ENCODE peak calls at places on chromosome 22, in ten cellular contexts. One of them, this sample, is unnamed.

GRCh38 chr22:50348058-50348457 is 4.9 kb downstream of the PPP6R2 start:
- DNase-seq in neural progenitor cell: no peak
- DNase-seq in CD8-positive, alpha-beta memory T cell: no peak
- DNase-seq in Peyer's patch: no peak
- DNase-seq in kidney: peak; percentile 1
- DNase-seq in CD4-positive, alpha-beta memory T cell: peak; percentile 11
- DNase-seq in A549: no peak
- DNase-seq in fibroblast of lung: no peak
- DNase-seq in H1: no peak
- DNase-seq in heart left ventricle: no peak
- DNase-seq in this sample: no peak

GRCh38 chr22:29352778-29353177 is 35.6 kb downstream of the AP1B1 start:
- DNase-seq in neural progenitor cell: no peak
- DNase-seq in CD8-positive, alpha-beta memory T cell: no peak
- DNase-seq in Peyer's patch: no peak
- DNase-seq in kidney: no peak
- DNase-seq in CD4-positive, alpha-beta memory T cell: no peak
- DNase-seq in A549: no peak
- DNase-seq in fibroblast of lung: no peak
- DNase-seq in H1: no peak
- DNase-seq in heart left ventricle: peak; percentile 14
- DNase-seq in this sample: no peak

GRCh38 chr22:39396156-39396796 is 3.3 kb upstream of the TAB1 start:
- DNase-seq in neural progenitor cell: no peak
- DNase-seq in CD8-positive, alpha-beta memory T cell: no peak
- DNase-seq in Peyer's patch: no peak
- DNase-seq in kidney: peak; percentile 54
- DNase-seq in CD4-positive, alpha-beta memory T cell: no peak
- DNase-seq in A549: no peak
- DNase-seq in fibroblast of lung: peak; percentile 12
- DNase-seq in H1: no peak
- DNase-seq in heart left ventricle: no peak
- DNase-seq in this sample: no peak

GRCh38 chr22:23058063-23058462 is 12.3 kb upstream of the GNAZ start:
- DNase-seq in neural progenitor cell: no peak
- DNase-seq in CD8-positive, alpha-beta memory T cell: no peak
- DNase-seq in Peyer's patch: peak; percentile 22
- DNase-seq in kidney: no peak
- DNase-seq in CD4-positive, alpha-beta memory T cell: no peak
- DNase-seq in A549: no peak
- DNase-seq in fibroblast of lung: no peak
- DNase-seq in H1: peak; percentile 41
- DNase-seq in heart left ventricle: no peak
- DNase-seq in this sample: no peak

GRCh38 chr22:35538801-35539321 is 1.8 kb upstream of the RASD2 start:
- DNase-seq in neural progenitor cell: peak; percentile 55
- DNase-seq in CD8-positive, alpha-beta memory T cell: no peak
- DNase-seq in Peyer's patch: peak; percentile 59
- DNase-seq in kidney: no peak
- DNase-seq in CD4-positive, alpha-beta memory T cell: no peak
- DNase-seq in A549: peak; percentile 44
- DNase-seq in fibroblast of lung: no peak
- DNase-seq in H1: peak; percentile 87
- DNase-seq in heart left ventricle: no peak
- DNase-seq in this sample: no peak

GRCh38 chr22:29482726-29483125 is 2.7 kb downstream of the NEFH start:
- DNase-seq in neural progenitor cell: no peak
- DNase-seq in CD8-positive, alpha-beta memory T cell: no peak
- DNase-seq in Peyer's patch: no peak
- DNase-seq in kidney: no peak
- DNase-seq in CD4-positive, alpha-beta memory T cell: no peak
- DNase-seq in A549: no peak
- DNase-seq in fibroblast of lung: no peak
- DNase-seq in H1: no peak
- DNase-seq in heart left ventricle: no peak
- DNase-seq in this sample: no peak

GRCh38 chr22:23838686-23839468 is at the start of gene DERL3:
- DNase-seq in neural progenitor cell: peak; percentile 99
- DNase-seq in CD8-positive, alpha-beta memory T cell: peak; percentile 92
- DNase-seq in Peyer's patch: peak; percentile 100
- DNase-seq in kidney: peak; percentile 99
- DNase-seq in CD4-positive, alpha-beta memory T cell: peak; percentile 96
- DNase-seq in A549: peak; percentile 91
- DNase-seq in fibroblast of lung: peak; percentile 98
- DNase-seq in H1: peak; percentile 99
- DNase-seq in heart left ventricle: peak; percentile 99
- DNase-seq in this sample: peak; percentile 95

GRCh38 chr22:19350476-19350859 is 58.9 kb upstream of the CLTCL1 start:
- DNase-seq in neural progenitor cell: no peak
- DNase-seq in CD8-positive, alpha-beta memory T cell: no peak
- DNase-seq in Peyer's patch: no peak
- DNase-seq in kidney: no peak
- DNase-seq in CD4-positive, alpha-beta memory T cell: no peak
- DNase-seq in A549: no peak
- DNase-seq in fibroblast of lung: no peak
- DNase-seq in H1: no peak
- DNase-seq in heart left ventricle: no peak
- DNase-seq in this sample: no peak

GRCh38 chr22:19430890-19431541 is 517 bp downstream of the HIRA start:
- DNase-seq in neural progenitor cell: peak; percentile 72
- DNase-seq in CD8-positive, alpha-beta memory T cell: peak; percentile 11
- DNase-seq in Peyer's patch: peak; percentile 81
- DNase-seq in kidney: peak; percentile 85
- DNase-seq in CD4-positive, alpha-beta memory T cell: peak; percentile 42
- DNase-seq in A549: peak; percentile 26
- DNase-seq in fibroblast of lung: peak; percentile 37
- DNase-seq in H1: peak; percentile 67
- DNase-seq in heart left ventricle: peak; percentile 51
- DNase-seq in this sample: peak; percentile 42

GRCh38 chr22:17074648-17075002 is 10.2 kb upstream of the IL17RA start:
- DNase-seq in neural progenitor cell: no peak
- DNase-seq in CD8-positive, alpha-beta memory T cell: no peak
- DNase-seq in Peyer's patch: no peak
- DNase-seq in kidney: no peak
- DNase-seq in CD4-positive, alpha-beta memory T cell: no peak
- DNase-seq in A549: no peak
- DNase-seq in fibroblast of lung: peak; percentile 36
- DNase-seq in H1: no peak
- DNase-seq in heart left ventricle: no peak
- DNase-seq in this sample: no peak

DNA sequence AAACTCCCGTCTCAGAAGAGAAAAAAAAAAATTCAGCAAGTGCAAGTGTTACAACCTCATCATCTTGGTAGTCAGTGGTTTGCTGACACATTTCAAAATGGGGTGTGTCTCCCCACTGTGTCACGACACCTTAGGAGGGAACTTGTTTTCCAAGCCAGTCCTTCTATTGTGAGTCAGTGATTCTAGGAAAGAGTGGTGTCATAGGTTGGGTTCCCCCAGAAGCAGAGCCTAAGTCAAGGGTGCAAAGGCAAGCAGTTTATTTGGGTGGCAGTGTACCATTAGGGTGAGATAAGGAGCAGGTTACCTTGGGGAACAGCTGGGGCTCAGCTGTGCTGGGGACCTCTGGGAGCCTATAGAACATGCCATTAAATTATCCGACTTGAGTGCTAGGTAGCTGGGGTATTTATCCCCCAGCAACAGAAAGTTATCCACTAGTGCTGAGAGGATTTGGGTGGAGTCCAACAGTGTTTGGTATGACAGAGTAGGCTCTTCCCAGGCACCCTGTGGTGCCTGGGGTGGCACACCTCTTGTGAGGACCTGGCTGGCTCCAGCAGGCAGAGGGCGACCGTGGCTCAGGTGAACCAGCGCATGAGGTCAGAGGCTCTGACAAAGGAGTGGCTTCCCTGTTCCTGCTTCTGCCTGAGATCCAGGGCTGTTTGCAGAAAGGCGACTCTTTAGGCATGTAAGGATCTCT is 41.7 kb downstream of the KIAA1671 start:
- DNase-seq in neural progenitor cell: peak; percentile 31
- DNase-seq in CD8-positive, alpha-beta memory T cell: no peak
- DNase-seq in Peyer's patch: peak; percentile 88
- DNase-seq in kidney: no peak
- DNase-seq in CD4-positive, alpha-beta memory T cell: no peak
- DNase-seq in A549: peak; percentile 52
- DNase-seq in fibroblast of lung: peak; percentile 68
- DNase-seq in H1: no peak
- DNase-seq in heart left ventricle: no peak
- DNase-seq in this sample: no peak
- H3K27ac ChIP-seq in neural progenitor cell: no peak overlapping the region
- H3K27ac ChIP-seq in CD8-positive, alpha-beta memory T cell: no peak overlapping the region
- H3K27ac ChIP-seq in Peyer's patch: peak overlapping the region; percentile 78
- H3K27ac ChIP-seq in kidney: no peak overlapping the region
- H3K27ac ChIP-seq in CD4-positive, alpha-beta memory T cell: no peak overlapping the region
- H3K27ac ChIP-seq in A549: peak overlapping the region; percentile 90
- H3K27ac ChIP-seq in fibroblast of lung: no peak overlapping the region
- H3K27ac ChIP-seq in H1: no peak overlapping the region
- H3K27ac ChIP-seq in heart left ventricle: no peak overlapping the region
- H3K27ac ChIP-seq in this sample: no peak overlapping the region

DNA sequence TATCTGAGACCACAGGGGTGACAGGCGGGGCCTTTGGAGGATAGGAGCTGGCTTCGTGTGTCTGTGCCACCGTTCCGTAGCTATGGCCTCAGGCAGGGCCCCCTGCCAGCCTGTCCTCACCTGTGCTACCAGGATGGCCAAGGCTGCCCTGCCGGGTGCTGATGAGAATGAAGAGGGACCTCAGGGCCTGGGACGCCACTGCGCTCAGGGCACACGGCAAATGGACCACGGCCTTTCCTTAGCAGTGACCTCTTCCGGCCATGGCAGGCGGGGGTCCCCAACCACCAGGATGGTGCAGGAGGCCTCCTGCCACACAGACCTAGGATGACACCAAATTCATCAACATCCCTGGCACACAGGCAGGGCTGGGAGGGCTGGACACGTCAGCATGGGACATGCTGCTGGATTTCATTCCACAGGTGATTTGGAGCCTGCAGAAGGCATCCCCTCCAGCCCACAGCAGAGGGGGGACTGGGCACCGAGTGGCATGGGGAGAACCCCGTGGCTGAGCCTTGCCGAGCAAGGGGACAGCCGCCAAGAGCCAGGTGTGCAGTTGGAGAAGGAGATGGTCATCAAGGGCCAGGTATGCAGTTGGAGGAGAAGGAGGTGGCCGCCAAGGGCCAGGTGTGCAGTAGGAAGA is 1321.0 kb downstream of the BRD1 start:
- DNase-seq in neural progenitor cell: no peak
- DNase-seq in CD8-positive, alpha-beta memory T cell: no peak
- DNase-seq in Peyer's patch: no peak
- DNase-seq in kidney: peak; percentile 58
- DNase-seq in CD4-positive, alpha-beta memory T cell: no peak
- DNase-seq in A549: no peak
- DNase-seq in fibroblast of lung: no peak
- DNase-seq in H1: no peak
- DNase-seq in heart left ventricle: no peak
- DNase-seq in this sample: no peak
- H3K9me3 ChIP-seq in neural progenitor cell: no peaks in the 10 kb centered on the region
- H3K9me3 ChIP-seq in CD8-positive, alpha-beta memory T cell: no peaks in the 10 kb centered on the region
- H3K9me3 ChIP-seq in Peyer's patch: no peaks in the 10 kb centered on the region
- H3K9me3 ChIP-seq in kidney: no peaks in the 10 kb centered on the region
- H3K9me3 ChIP-seq in CD4-positive, alpha-beta memory T cell: no peaks in the 10 kb centered on the region
- H3K9me3 ChIP-seq in A549: no peaks in the 10 kb centered on the region
- H3K9me3 ChIP-seq in fibroblast of lung: no peaks in the 10 kb centered on the region
- H3K9me3 ChIP-seq in H1: no peaks in the 10 kb centered on the region
- H3K9me3 ChIP-seq in heart left ventricle: no peaks in the 10 kb centered on the region
- H3K9me3 ChIP-seq in this sample: no peaks in the 10 kb centered on the region

DNA sequence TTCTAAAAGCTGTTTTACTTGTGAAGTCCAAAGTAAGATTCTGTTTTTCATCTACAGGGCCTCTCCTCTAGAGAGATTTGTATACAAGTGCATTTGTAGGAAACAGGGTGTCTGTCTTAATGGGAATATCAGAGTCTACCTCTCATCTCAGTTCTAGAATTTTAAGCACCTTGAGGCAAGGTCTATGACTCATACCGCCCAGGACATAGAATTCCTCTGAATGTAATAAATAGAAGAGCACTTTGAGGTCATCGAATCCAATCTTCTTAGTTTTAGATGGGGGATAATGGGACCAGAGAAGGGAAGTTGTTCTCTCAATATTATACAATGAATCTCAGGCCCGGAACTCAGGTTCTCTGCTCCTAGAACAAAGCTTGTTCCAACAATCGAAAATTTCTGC is 101.8 kb upstream of the TIMP3 start:
- DNase-seq in neural progenitor cell: no peak
- DNase-seq in CD8-positive, alpha-beta memory T cell: no peak
- DNase-seq in Peyer's patch: no peak
- DNase-seq in kidney: no peak
- DNase-seq in CD4-positive, alpha-beta memory T cell: no peak
- DNase-seq in A549: no peak
- DNase-seq in fibroblast of lung: no peak
- DNase-seq in H1: no peak
- DNase-seq in heart left ventricle: no peak
- DNase-seq in this sample: no peak
- H3K27ac ChIP-seq in neural progenitor cell: no peak overlapping the region
- H3K27ac ChIP-seq in CD8-positive, alpha-beta memory T cell: no peak overlapping the region
- H3K27ac ChIP-seq in Peyer's patch: peak overlapping the region; percentile 34
- H3K27ac ChIP-seq in kidney: no peak overlapping the region
- H3K27ac ChIP-seq in CD4-positive, alpha-beta memory T cell: no peak overlapping the region
- H3K27ac ChIP-seq in A549: no peak overlapping the region
- H3K27ac ChIP-seq in fibroblast of lung: no peak overlapping the region
- H3K27ac ChIP-seq in H1: no peak overlapping the region
- H3K27ac ChIP-seq in heart left ventricle: peak overlapping the region; percentile 71
- H3K27ac ChIP-seq in this sample: no peak overlapping the region

GRCh38 chr22:48599346-48599745 is 1228.3 kb downstream of the BRD1 start:
- DNase-seq in neural progenitor cell: no peak
- DNase-seq in CD8-positive, alpha-beta memory T cell: no peak
- DNase-seq in Peyer's patch: no peak
- DNase-seq in kidney: no peak
- DNase-seq in CD4-positive, alpha-beta memory T cell: no peak
- DNase-seq in A549: no peak
- DNase-seq in fibroblast of lung: no peak
- DNase-seq in H1: no peak
- DNase-seq in heart left ventricle: no peak
- DNase-seq in this sample: no peak

GRCh38 chr22:48600171-48600570 is 1227.5 kb downstream of the BRD1 start:
- DNase-seq in neural progenitor cell: no peak
- DNase-seq in CD8-positive, alpha-beta memory T cell: no peak
- DNase-seq in Peyer's patch: no peak
- DNase-seq in kidney: no peak
- DNase-seq in CD4-positive, alpha-beta memory T cell: no peak
- DNase-seq in A549: no peak
- DNase-seq in fibroblast of lung: no peak
- DNase-seq in H1: no peak
- DNase-seq in heart left ventricle: no peak
- DNase-seq in this sample: no peak

GRCh38 chr22:48603621-48604320 is 1223.9 kb downstream of the BRD1 start:
- DNase-seq in neural progenitor cell: no peak
- DNase-seq in CD8-positive, alpha-beta memory T cell: no peak
- DNase-seq in Peyer's patch: no peak
- DNase-seq in kidney: no peak
- DNase-seq in CD4-positive, alpha-beta memory T cell: no peak
- DNase-seq in A549: no peak
- DNase-seq in fibroblast of lung: no peak
- DNase-seq in H1: no peak
- DNase-seq in heart left ventricle: no peak
- DNase-seq in this sample: no peak

GRCh38 chr22:48602805-48603518 is 1224.7 kb downstream of the BRD1 start:
- DNase-seq in neural progenitor cell: no peak
- DNase-seq in CD8-positive, alpha-beta memory T cell: no peak
- DNase-seq in Peyer's patch: no peak
- DNase-seq in kidney: no peak
- DNase-seq in CD4-positive, alpha-beta memory T cell: no peak
- DNase-seq in A549: no peak
- DNase-seq in fibroblast of lung: no peak
- DNase-seq in H1: no peak
- DNase-seq in heart left ventricle: no peak
- DNase-seq in this sample: no peak

GRCh38 chr22:48600681-48601080 is 1227.0 kb downstream of the BRD1 start:
- DNase-seq in neural progenitor cell: no peak
- DNase-seq in CD8-positive, alpha-beta memory T cell: no peak
- DNase-seq in Peyer's patch: no peak
- DNase-seq in kidney: no peak
- DNase-seq in CD4-positive, alpha-beta memory T cell: no peak
- DNase-seq in A549: no peak
- DNase-seq in fibroblast of lung: no peak
- DNase-seq in H1: no peak
- DNase-seq in heart left ventricle: no peak
- DNase-seq in this sample: no peak
- H3K9me3 ChIP-seq in neural progenitor cell: no peaks in the 10 kb centered on the region
- H3K9me3 ChIP-seq in CD8-positive, alpha-beta memory T cell: no peaks in the 10 kb centered on the region
- H3K9me3 ChIP-seq in Peyer's patch: no peaks in the 10 kb centered on the region
- H3K9me3 ChIP-seq in kidney: no peaks in the 10 kb centered on the region
- H3K9me3 ChIP-seq in CD4-positive, alpha-beta memory T cell: no peaks in the 10 kb centered on the region
- H3K9me3 ChIP-seq in A549: no peaks in the 10 kb centered on the region
- H3K9me3 ChIP-seq in fibroblast of lung: no peaks in the 10 kb centered on the region
- H3K9me3 ChIP-seq in H1: peaks cover 3% of the 10 kb centered on the region
- H3K9me3 ChIP-seq in heart left ventricle: no peaks in the 10 kb centered on the region
- H3K9me3 ChIP-seq in this sample: no peaks in the 10 kb centered on the region

This sample was measured in CD4-positive, alpha-beta T cell.